ENCODE peak calls at places on chromosomes 11 and 22, in ten cellular contexts. One of them, this sample, is unnamed.

GRCh38 chr11:101840720-101841119 is 74.1 kb upstream of the CEP126 start:
- DNase-seq in right lobe of liver: no peak
- DNase-seq in thyroid gland: no peak
- DNase-seq in fibroblast of villous mesenchyme: peak; percentile 41
- DNase-seq in natural killer cell: no peak
- DNase-seq in esophagus squamous epithelium: no peak
- DNase-seq in foreskin fibroblast: no peak
- DNase-seq in endothelial cell: no peak
- DNase-seq in astrocyte of the cerebellum: no peak
- DNase-seq in H9: no peak
- DNase-seq in this sample: no peak

GRCh38 chr11:101323997-101324396 is 194.4 kb upstream of the PGR start:
- DNase-seq in right lobe of liver: no peak
- DNase-seq in thyroid gland: no peak
- DNase-seq in H9: peak; percentile 34
- DNase-seq in fibroblast of villous mesenchyme: no peak
- DNase-seq in natural killer cell: no peak
- DNase-seq in foreskin fibroblast: no peak
- DNase-seq in astrocyte of the cerebellum: no peak
- DNase-seq in endothelial cell: peak; percentile 9
- DNase-seq in esophagus squamous epithelium: no peak
- DNase-seq in this sample: no peak

GRCh38 chr11:69166186-69167115 is 10.7 kb downstream of the SMIM38 start:
- DNase-seq in esophagus squamous epithelium: no peak
- DNase-seq in foreskin fibroblast: peak; percentile 81
- DNase-seq in endothelial cell: no peak
- DNase-seq in astrocyte of the cerebellum: peak; percentile 78
- DNase-seq in fibroblast of villous mesenchyme: peak; percentile 82
- DNase-seq in right lobe of liver: no peak
- DNase-seq in H9: peak; percentile 66
- DNase-seq in thyroid gland: no peak
- DNase-seq in natural killer cell: no peak
- DNase-seq in this sample: peak; percentile 76

GRCh38 chr11:32438883-32439487 is 3.6 kb upstream of the WT1 start:
- DNase-seq in endothelial cell: peak; percentile 27
- DNase-seq in natural killer cell: no peak
- DNase-seq in H9: no peak
- DNase-seq in esophagus squamous epithelium: no peak
- DNase-seq in astrocyte of the cerebellum: no peak
- DNase-seq in fibroblast of villous mesenchyme: no peak
- DNase-seq in right lobe of liver: no peak
- DNase-seq in foreskin fibroblast: no peak
- DNase-seq in thyroid gland: no peak
- DNase-seq in this sample: no peak

GRCh38 chr22:48691431-48691851 is 1136.2 kb downstream of the BRD1 start:
- DNase-seq in H9: no peak
- DNase-seq in foreskin fibroblast: no peak
- DNase-seq in natural killer cell: no peak
- DNase-seq in thyroid gland: no peak
- DNase-seq in fibroblast of villous mesenchyme: no peak
- DNase-seq in esophagus squamous epithelium: no peak
- DNase-seq in astrocyte of the cerebellum: no peak
- DNase-seq in right lobe of liver: no peak
- DNase-seq in endothelial cell: no peak
- DNase-seq in this sample: no peak

GRCh38 chr11:107705027-107705426 is 6.8 kb downstream of the SLN start:
- DNase-seq in H9: no peak
- DNase-seq in foreskin fibroblast: peak; percentile 84
- DNase-seq in astrocyte of the cerebellum: peak; percentile 83
- DNase-seq in thyroid gland: no peak
- DNase-seq in right lobe of liver: no peak
- DNase-seq in esophagus squamous epithelium: no peak
- DNase-seq in fibroblast of villous mesenchyme: peak; percentile 89
- DNase-seq in endothelial cell: no peak
- DNase-seq in natural killer cell: no peak
- DNase-seq in this sample: no peak

GRCh38 chr11:47468598-47469214 is 19.8 kb upstream of the RAPSN start:
- DNase-seq in H9: no peak
- DNase-seq in fibroblast of villous mesenchyme: no peak
- DNase-seq in foreskin fibroblast: peak; percentile 32
- DNase-seq in thyroid gland: peak; percentile 27
- DNase-seq in endothelial cell: no peak
- DNase-seq in esophagus squamous epithelium: no peak
- DNase-seq in astrocyte of the cerebellum: no peak
- DNase-seq in right lobe of liver: no peak
- DNase-seq in natural killer cell: no peak
- DNase-seq in this sample: no peak

GRCh38 chr11:11332141-11332710 is 20.8 kb downstream of the CSNK2A3 start:
- DNase-seq in H9: peak; percentile 39
- DNase-seq in endothelial cell: no peak
- DNase-seq in astrocyte of the cerebellum: no peak
- DNase-seq in esophagus squamous epithelium: no peak
- DNase-seq in natural killer cell: no peak
- DNase-seq in thyroid gland: no peak
- DNase-seq in foreskin fibroblast: no peak
- DNase-seq in right lobe of liver: no peak
- DNase-seq in fibroblast of villous mesenchyme: no peak
- DNase-seq in this sample: no peak

GRCh38 chr11:128830290-128830813 is 36.7 kb downstream of the KCNJ1 start:
- DNase-seq in astrocyte of the cerebellum: no peak
- DNase-seq in esophagus squamous epithelium: no peak
- DNase-seq in right lobe of liver: no peak
- DNase-seq in endothelial cell: no peak
- DNase-seq in H9: no peak
- DNase-seq in foreskin fibroblast: no peak
- DNase-seq in thyroid gland: no peak
- DNase-seq in natural killer cell: no peak
- DNase-seq in fibroblast of villous mesenchyme: no peak
- DNase-seq in this sample: no peak

GRCh38 chr11:6402061-6402470 is 11.8 kb downstream of the SMPD1 start:
- DNase-seq in esophagus squamous epithelium: no peak
- DNase-seq in natural killer cell: no peak
- DNase-seq in right lobe of liver: no peak
- DNase-seq in H9: no peak
- DNase-seq in foreskin fibroblast: no peak
- DNase-seq in endothelial cell: no peak
- DNase-seq in astrocyte of the cerebellum: no peak
- DNase-seq in fibroblast of villous mesenchyme: no peak
- DNase-seq in thyroid gland: no peak
- DNase-seq in this sample: no peak
- TF ChIP-seq CTCF in esophagus squamous epithelium: no peak
- TF ChIP-seq CTCF in natural killer cell: no peak
- TF ChIP-seq CTCF in right lobe of liver: no peak
- TF ChIP-seq CTCF in H9: no peak
- TF ChIP-seq CTCF in foreskin fibroblast: no peak
- TF ChIP-seq CTCF in endothelial cell: no peak
- TF ChIP-seq CTCF in astrocyte of the cerebellum: no peak
- TF ChIP-seq CTCF in fibroblast of villous mesenchyme: no peak
- TF ChIP-seq CTCF in thyroid gland: no peak
- TF ChIP-seq CTCF in this sample: no peak

GRCh38 chr11:64384981-64385952 is 26.3 kb downstream of the RPS6KA4 start:
- DNase-seq in H9: no peak
- DNase-seq in foreskin fibroblast: no peak
- DNase-seq in astrocyte of the cerebellum: no peak
- DNase-seq in natural killer cell: no peak
- DNase-seq in esophagus squamous epithelium: no peak
- DNase-seq in endothelial cell: no peak
- DNase-seq in right lobe of liver: no peak
- DNase-seq in thyroid gland: no peak
- DNase-seq in fibroblast of villous mesenchyme: no peak
- DNase-seq in this sample: no peak
- TF ChIP-seq CTCF in H9: no peak
- TF ChIP-seq CTCF in foreskin fibroblast: no peak
- TF ChIP-seq CTCF in astrocyte of the cerebellum: no peak
- TF ChIP-seq CTCF in natural killer cell: no peak
- TF ChIP-seq CTCF in esophagus squamous epithelium: no peak
- TF ChIP-seq CTCF in endothelial cell: no peak
- TF ChIP-seq CTCF in right lobe of liver: no peak
- TF ChIP-seq CTCF in thyroid gland: no peak
- TF ChIP-seq CTCF in fibroblast of villous mesenchyme: no peak
- TF ChIP-seq CTCF in this sample: no peak

DNA sequence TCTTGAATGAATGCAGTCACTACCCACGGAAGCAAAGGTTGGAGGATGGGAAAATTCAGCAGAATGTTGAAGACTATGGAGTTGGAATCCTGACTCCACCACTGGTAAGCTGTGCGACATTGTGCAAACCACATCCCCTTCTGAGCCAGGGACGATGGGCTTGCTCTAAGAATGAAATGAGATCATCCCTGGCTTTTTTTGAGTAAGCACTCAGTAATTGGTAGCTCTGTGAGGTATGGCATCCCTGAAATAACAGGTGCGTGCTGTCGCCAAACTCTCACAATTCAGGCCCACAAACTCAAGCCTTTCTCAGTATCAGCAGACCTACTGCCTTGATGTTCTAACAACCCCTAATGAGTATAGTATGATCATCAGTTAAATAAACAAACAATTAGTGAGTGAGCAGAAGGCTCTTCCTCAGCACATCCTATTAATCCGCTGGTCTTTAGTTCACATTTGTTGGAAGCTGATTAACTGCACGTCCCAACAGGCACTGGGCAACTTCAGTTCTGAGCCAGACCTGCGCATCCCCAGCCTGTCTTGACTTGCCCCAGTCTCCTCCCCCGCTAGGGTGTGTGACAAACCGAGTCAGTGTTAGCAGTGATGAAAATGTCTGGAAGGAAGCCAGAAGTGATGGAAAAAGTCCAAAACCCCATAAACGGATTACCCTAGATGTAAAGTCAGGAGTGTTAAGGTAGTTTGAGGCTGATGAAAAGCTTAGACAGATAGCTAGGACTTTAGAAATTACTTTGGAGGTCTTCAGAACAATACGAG is 235.5 kb downstream of the GRIK4 start:
- DNase-seq in thyroid gland: no peak
- DNase-seq in astrocyte of the cerebellum: no peak
- DNase-seq in esophagus squamous epithelium: no peak
- DNase-seq in H9: no peak
- DNase-seq in foreskin fibroblast: peak; percentile 10
- DNase-seq in right lobe of liver: no peak
- DNase-seq in endothelial cell: no peak
- DNase-seq in fibroblast of villous mesenchyme: no peak
- DNase-seq in natural killer cell: no peak
- DNase-seq in this sample: no peak
- TF ChIP-seq CTCF in thyroid gland: no peak
- TF ChIP-seq CTCF in astrocyte of the cerebellum: no peak
- TF ChIP-seq CTCF in esophagus squamous epithelium: no peak
- TF ChIP-seq CTCF in H9: no peak
- TF ChIP-seq CTCF in foreskin fibroblast: no peak
- TF ChIP-seq CTCF in right lobe of liver: no peak
- TF ChIP-seq CTCF in endothelial cell: no peak
- TF ChIP-seq CTCF in fibroblast of villous mesenchyme: no peak
- TF ChIP-seq CTCF in natural killer cell: no peak
- TF ChIP-seq CTCF in this sample: no peak

DNA sequence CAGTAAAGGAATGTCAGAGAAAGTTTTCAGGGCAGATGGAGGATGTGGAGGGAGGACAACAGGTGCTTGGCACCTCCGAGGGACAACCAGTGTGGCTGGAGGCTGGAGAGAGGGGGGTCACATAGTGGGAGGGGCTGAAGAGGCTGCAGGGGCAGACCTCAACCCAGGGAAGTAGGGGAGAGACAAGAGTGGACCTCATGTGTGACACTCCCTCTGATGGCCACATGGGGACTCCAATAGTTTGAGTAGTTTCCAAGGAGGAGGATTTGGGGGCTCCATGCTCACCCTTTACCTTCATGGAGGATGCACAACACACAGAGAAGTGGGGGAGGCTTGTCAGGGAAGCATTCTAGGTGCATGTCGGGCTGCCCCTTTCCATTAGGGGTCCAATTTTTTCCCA is 35.1 kb upstream of the ASPHD2 start:
- DNase-seq in endothelial cell: no peak
- DNase-seq in right lobe of liver: no peak
- DNase-seq in esophagus squamous epithelium: no peak
- DNase-seq in thyroid gland: no peak
- DNase-seq in natural killer cell: no peak
- DNase-seq in fibroblast of villous mesenchyme: no peak
- DNase-seq in astrocyte of the cerebellum: no peak
- DNase-seq in H9: no peak
- DNase-seq in foreskin fibroblast: no peak
- DNase-seq in this sample: no peak
- TF ChIP-seq CTCF in endothelial cell: no peak
- TF ChIP-seq CTCF in right lobe of liver: no peak
- TF ChIP-seq CTCF in esophagus squamous epithelium: no peak
- TF ChIP-seq CTCF in thyroid gland: no peak
- TF ChIP-seq CTCF in natural killer cell: no peak
- TF ChIP-seq CTCF in fibroblast of villous mesenchyme: no peak
- TF ChIP-seq CTCF in astrocyte of the cerebellum: peak; percentile 21
- TF ChIP-seq CTCF in H9: peak; percentile 42
- TF ChIP-seq CTCF in foreskin fibroblast: no peak
- TF ChIP-seq CTCF in this sample: peak; percentile 16

DNA sequence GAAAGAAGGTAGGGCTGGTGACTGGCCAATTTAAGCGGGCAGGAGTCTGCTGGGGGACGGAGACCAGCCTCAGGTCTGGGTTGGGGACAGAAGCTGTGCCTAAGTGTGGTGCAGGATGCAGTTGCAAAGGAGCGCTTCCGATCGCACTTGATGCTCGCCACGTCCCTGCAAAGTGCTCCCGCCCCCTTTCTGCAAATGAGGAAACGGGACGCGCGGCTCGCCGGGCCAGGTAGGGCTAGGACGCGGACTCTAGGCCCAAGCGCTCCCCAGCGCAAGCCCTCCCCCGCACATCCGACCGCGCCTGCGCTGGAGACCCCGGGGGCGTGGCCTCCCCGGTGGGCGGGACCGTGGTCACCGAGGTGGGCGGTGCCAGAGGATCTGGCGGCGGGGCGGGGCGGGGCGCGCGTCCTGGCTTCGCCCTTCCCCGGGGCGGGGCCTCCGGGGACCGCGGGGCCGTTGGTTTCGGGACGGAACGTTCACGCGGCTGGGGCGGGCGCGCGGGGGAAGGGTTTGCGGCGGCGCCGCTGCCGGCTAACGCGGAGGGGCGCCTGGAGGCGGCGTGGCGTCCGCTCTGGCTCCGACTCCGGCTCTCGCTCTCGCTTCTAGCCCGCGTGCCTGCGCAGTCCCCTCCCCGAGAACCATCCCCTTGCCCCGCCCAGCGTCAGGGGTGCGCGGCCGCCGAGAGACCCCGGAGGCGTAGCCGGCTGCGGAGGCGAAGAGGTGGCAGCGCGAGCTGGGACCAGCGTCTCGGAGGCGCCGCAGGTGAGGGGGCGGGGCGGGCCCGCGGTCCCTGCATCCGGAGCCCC is at the start of gene FAM118A:
- DNase-seq in esophagus squamous epithelium: peak; percentile 78
- DNase-seq in thyroid gland: peak; percentile 90
- DNase-seq in endothelial cell: peak; percentile 98
- DNase-seq in astrocyte of the cerebellum: peak; percentile 70
- DNase-seq in fibroblast of villous mesenchyme: peak; percentile 93
- DNase-seq in foreskin fibroblast: peak; percentile 97
- DNase-seq in H9: peak; percentile 97
- DNase-seq in right lobe of liver: peak; percentile 96
- DNase-seq in natural killer cell: peak; percentile 100
- DNase-seq in this sample: peak; percentile 97
- TF ChIP-seq CTCF in esophagus squamous epithelium: no peak
- TF ChIP-seq CTCF in thyroid gland: no peak
- TF ChIP-seq CTCF in endothelial cell: no peak
- TF ChIP-seq CTCF in astrocyte of the cerebellum: no peak
- TF ChIP-seq CTCF in fibroblast of villous mesenchyme: no peak
- TF ChIP-seq CTCF in foreskin fibroblast: no peak
- TF ChIP-seq CTCF in H9: no peak
- TF ChIP-seq CTCF in right lobe of liver: no peak
- TF ChIP-seq CTCF in natural killer cell: no peak
- TF ChIP-seq CTCF in this sample: peak; percentile 6